ENCODE peak calls at places on chromosomes 11 and 22, in seven cellular contexts. One of them, this sample, is unnamed.

GRCh38 chr11:112751763-112752162 is 209.5 kb upstream of the NCAM1 start:
- DNase-seq in H1: no peak
- DNase-seq in MM.1S: no peak
- DNase-seq in H9: no peak
- DNase-seq in neural progenitor cell: no peak
- DNase-seq in fibroblast of lung: no peak
- DNase-seq in PC-9: no peak
- DNase-seq in this sample: no peak

GRCh38 chr22:20431520-20432237 is 5.9 kb downstream of the SCARF2 start:
- DNase-seq in PC-9: no peak
- DNase-seq in MM.1S: no peak
- DNase-seq in fibroblast of lung: no peak
- DNase-seq in H9: peak; percentile 59
- DNase-seq in neural progenitor cell: peak; percentile 37
- DNase-seq in H1: no peak
- DNase-seq in this sample: no peak

GRCh38 chr11:44955019-44955738 is 4.5 kb upstream of the TP53I11 start:
- DNase-seq in PC-9: peak; percentile 13
- DNase-seq in H9: no peak
- DNase-seq in MM.1S: no peak
- DNase-seq in fibroblast of lung: peak; percentile 89
- DNase-seq in H1: no peak
- DNase-seq in neural progenitor cell: no peak
- DNase-seq in this sample: peak; percentile 83

GRCh38 chr22:50579752-50580151 is 1.5 kb upstream of the CPT1B start:
- DNase-seq in MM.1S: no peak
- DNase-seq in H1: no peak
- DNase-seq in H9: no peak
- DNase-seq in PC-9: no peak
- DNase-seq in fibroblast of lung: no peak
- DNase-seq in neural progenitor cell: no peak
- DNase-seq in this sample: no peak

GRCh38 chr22:17629167-17629489 is 579 bp upstream of the ATP6V1E1 start:
- DNase-seq in MM.1S: no peak
- DNase-seq in H1: no peak
- DNase-seq in fibroblast of lung: peak; percentile 1
- DNase-seq in PC-9: no peak
- DNase-seq in neural progenitor cell: no peak
- DNase-seq in H9: no peak
- DNase-seq in this sample: no peak

GRCh38 chr11:118142081-118142480 is 10.5 kb downstream of the SCN4B start:
- DNase-seq in PC-9: peak; percentile 25
- DNase-seq in H9: no peak
- DNase-seq in neural progenitor cell: no peak
- DNase-seq in fibroblast of lung: no peak
- DNase-seq in MM.1S: no peak
- DNase-seq in H1: no peak
- DNase-seq in this sample: no peak

GRCh38 chr11:67102664-67103063 is 16.4 kb upstream of the KDM2A start:
- DNase-seq in neural progenitor cell: no peak
- DNase-seq in MM.1S: no peak
- DNase-seq in PC-9: no peak
- DNase-seq in H1: no peak
- DNase-seq in H9: no peak
- DNase-seq in fibroblast of lung: no peak
- DNase-seq in this sample: no peak

GRCh38 chr11:120632579-120632978 is 121.0 kb downstream of the GRIK4 start:
- DNase-seq in MM.1S: no peak
- DNase-seq in H9: no peak
- DNase-seq in PC-9: no peak
- DNase-seq in neural progenitor cell: no peak
- DNase-seq in H1: no peak
- DNase-seq in fibroblast of lung: no peak
- DNase-seq in this sample: no peak

GRCh38 chr11:104858882-104859735 is 39.2 kb downstream of the CASP12 start:
- DNase-seq in MM.1S: no peak
- DNase-seq in H1: no peak
- DNase-seq in H9: no peak
- DNase-seq in PC-9: no peak
- DNase-seq in fibroblast of lung: peak; percentile 22
- DNase-seq in neural progenitor cell: no peak
- DNase-seq in this sample: peak; percentile 12

GRCh38 chr11:34072831-34073230 is 21.3 kb downstream of the CAPRIN1 start:
- DNase-seq in H1: no peak
- DNase-seq in fibroblast of lung: no peak
- DNase-seq in H9: no peak
- DNase-seq in MM.1S: no peak
- DNase-seq in PC-9: no peak
- DNase-seq in neural progenitor cell: no peak
- DNase-seq in this sample: no peak

GRCh38 chr11:103964390-103964789 is 72.0 kb upstream of the DDI1 start:
- DNase-seq in MM.1S: no peak
- DNase-seq in PC-9: no peak
- DNase-seq in H9: no peak
- DNase-seq in H1: no peak
- DNase-seq in neural progenitor cell: no peak
- DNase-seq in fibroblast of lung: no peak
- DNase-seq in this sample: no peak

GRCh38 chr22:42353883-42354727 is 78.1 kb downstream of the NFAM1 start:
- DNase-seq in H9: peak; percentile 84
- DNase-seq in MM.1S: no peak
- DNase-seq in neural progenitor cell: peak; percentile 79
- DNase-seq in fibroblast of lung: no peak
- DNase-seq in PC-9: no peak
- DNase-seq in H1: no peak
- DNase-seq in this sample: no peak

GRCh38 chr11:45982656-45983470 is 60.4 kb downstream of the LARGE2 start:
- DNase-seq in H1: peak; percentile 84
- DNase-seq in neural progenitor cell: peak; percentile 50
- DNase-seq in fibroblast of lung: peak; percentile 93
- DNase-seq in H9: peak; percentile 87
- DNase-seq in PC-9: no peak
- DNase-seq in MM.1S: no peak
- DNase-seq in this sample: peak; percentile 90

GRCh38 chr11:111283945-111284481 is 14.3 kb upstream of the POU2AF3 start:
- DNase-seq in MM.1S: no peak
- DNase-seq in neural progenitor cell: no peak
- DNase-seq in PC-9: no peak
- DNase-seq in H1: no peak
- DNase-seq in H9: peak; percentile 46
- DNase-seq in fibroblast of lung: peak; percentile 12
- DNase-seq in this sample: no peak

GRCh38 chr22:26762503-26763170 is 105.2 kb downstream of the MIAT start:
- DNase-seq in PC-9: no peak
- DNase-seq in MM.1S: no peak
- DNase-seq in fibroblast of lung: no peak
- DNase-seq in neural progenitor cell: no peak
- DNase-seq in H9: no peak
- DNase-seq in H1: no peak
- DNase-seq in this sample: no peak

GRCh38 chr11:2645779-2646118 is 54.0 kb downstream of the KCNQ1OT1 start:
- DNase-seq in neural progenitor cell: no peak
- DNase-seq in H9: no peak
- DNase-seq in MM.1S: no peak
- DNase-seq in PC-9: no peak
- DNase-seq in H1: no peak
- DNase-seq in fibroblast of lung: no peak
- DNase-seq in this sample: no peak

GRCh38 chr11:58575377-58576020 is at the start of gene LPXN:
- DNase-seq in fibroblast of lung: peak; percentile 82
- DNase-seq in PC-9: no peak
- DNase-seq in MM.1S: peak; percentile 78
- DNase-seq in neural progenitor cell: no peak
- DNase-seq in H1: no peak
- DNase-seq in H9: no peak
- DNase-seq in this sample: peak; percentile 73

GRCh38 chr11:3227568-3228444 is 4.4 kb downstream of the MRGPRE start:
- DNase-seq in MM.1S: no peak
- DNase-seq in fibroblast of lung: no peak
- DNase-seq in neural progenitor cell: no peak
- DNase-seq in H9: peak; percentile 31
- DNase-seq in H1: no peak
- DNase-seq in PC-9: no peak
- DNase-seq in this sample: no peak

GRCh38 chr11:123521930-123522329 is 91.9 kb downstream of the GRAMD1B start:
- DNase-seq in H9: no peak
- DNase-seq in neural progenitor cell: no peak
- DNase-seq in MM.1S: no peak
- DNase-seq in fibroblast of lung: no peak
- DNase-seq in PC-9: no peak
- DNase-seq in H1: no peak
- DNase-seq in this sample: no peak

GRCh38 chr11:123519055-123519796 is 89.2 kb downstream of the GRAMD1B start:
- DNase-seq in neural progenitor cell: no peak
- DNase-seq in fibroblast of lung: peak; percentile 52
- DNase-seq in H9: peak; percentile 46
- DNase-seq in MM.1S: no peak
- DNase-seq in H1: no peak
- DNase-seq in PC-9: peak; percentile 59
- DNase-seq in this sample: peak; percentile 37

GRCh38 chr11:123518496-123519054 is 88.5 kb downstream of the GRAMD1B start:
- DNase-seq in fibroblast of lung: no peak
- DNase-seq in neural progenitor cell: no peak
- DNase-seq in H1: no peak
- DNase-seq in MM.1S: no peak
- DNase-seq in H9: no peak
- DNase-seq in PC-9: no peak
- DNase-seq in this sample: no peak

GRCh38 chr11:123519797-123520193 is 89.7 kb downstream of the GRAMD1B start:
- DNase-seq in H9: no peak
- DNase-seq in H1: no peak
- DNase-seq in fibroblast of lung: no peak
- DNase-seq in MM.1S: no peak
- DNase-seq in neural progenitor cell: no peak
- DNase-seq in PC-9: no peak
- DNase-seq in this sample: no peak

DNA sequence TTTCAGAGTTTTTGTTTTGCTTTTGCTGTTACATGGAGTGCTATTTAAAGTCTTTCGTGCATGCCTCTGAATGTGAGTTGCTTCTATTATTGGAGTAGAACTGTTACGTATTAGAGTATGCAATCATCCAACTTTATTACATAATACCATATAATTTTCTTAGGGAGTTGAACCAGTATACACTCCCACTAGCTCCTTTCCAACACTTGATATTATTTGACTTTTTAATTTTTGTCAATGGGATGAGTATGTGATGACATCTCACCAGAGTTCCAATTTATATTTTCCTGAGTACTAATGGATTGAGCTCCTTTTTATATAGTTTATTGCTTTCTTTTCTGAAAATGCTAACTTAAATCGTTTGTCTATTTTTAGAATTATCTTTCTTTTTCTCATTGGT is 90.9 kb downstream of the GRAMD1B start:
- DNase-seq in H9: no peak
- DNase-seq in fibroblast of lung: no peak
- DNase-seq in MM.1S: no peak
- DNase-seq in PC-9: no peak
- DNase-seq in H1: no peak
- DNase-seq in neural progenitor cell: no peak
- DNase-seq in this sample: no peak
- H3K4me2 ChIP-seq in H9: no peak overlapping the region
- H3K4me2 ChIP-seq in fibroblast of lung: no peak overlapping the region
- H3K4me2 ChIP-seq in MM.1S: no peak overlapping the region
- H3K4me2 ChIP-seq in PC-9: no peak overlapping the region
- H3K4me2 ChIP-seq in H1: no peak overlapping the region
- H3K4me2 ChIP-seq in neural progenitor cell: no peak overlapping the region
- H3K4me2 ChIP-seq in this sample: no peak overlapping the region

GRCh38 chr11:96145163-96145585 is 197.8 kb downstream of the MAML2 start:
- DNase-seq in PC-9: peak; percentile 20
- DNase-seq in neural progenitor cell: no peak
- DNase-seq in H9: no peak
- DNase-seq in H1: no peak
- DNase-seq in MM.1S: no peak
- DNase-seq in fibroblast of lung: peak; percentile 55
- DNase-seq in this sample: peak; percentile 43
- H2AFZ ChIP-seq in PC-9: no peak overlapping the region
- H2AFZ ChIP-seq in neural progenitor cell: no peak overlapping the region
- H2AFZ ChIP-seq in H9: no peak overlapping the region
- H2AFZ ChIP-seq in H1: no peak overlapping the region
- H2AFZ ChIP-seq in MM.1S: no peak overlapping the region
- H2AFZ ChIP-seq in fibroblast of lung: no peak overlapping the region
- H2AFZ ChIP-seq in this sample: no peak overlapping the region

DNA sequence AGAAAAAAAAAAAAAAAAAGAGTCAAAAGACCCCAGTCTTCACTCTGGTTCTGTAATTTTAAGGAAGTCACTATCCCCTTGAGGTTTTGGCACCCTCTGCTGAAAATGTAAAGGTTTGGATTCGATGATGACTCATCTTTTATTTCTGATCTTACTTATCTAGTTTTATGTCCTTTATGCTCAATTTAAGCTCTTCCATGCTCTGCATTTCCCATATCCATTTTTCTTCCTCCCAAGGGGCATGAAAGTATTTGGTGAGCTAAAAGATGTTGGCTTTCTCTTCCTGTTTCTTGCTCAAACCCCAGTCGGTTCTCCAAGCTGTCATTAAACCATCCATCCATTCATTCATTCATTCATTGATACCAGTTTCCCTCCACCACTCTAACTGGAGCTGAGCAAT is 61.0 kb upstream of the CDON start:
- DNase-seq in H9: no peak
- DNase-seq in neural progenitor cell: no peak
- DNase-seq in MM.1S: no peak
- DNase-seq in PC-9: no peak
- DNase-seq in H1: no peak
- DNase-seq in fibroblast of lung: no peak
- DNase-seq in this sample: no peak
- TF ChIP-seq CTCF in H9: no peak
- TF ChIP-seq CTCF in neural progenitor cell: no peak
- TF ChIP-seq CTCF in MM.1S: no peak
- TF ChIP-seq CTCF in PC-9: no peak
- TF ChIP-seq CTCF in H1: no peak
- TF ChIP-seq CTCF in fibroblast of lung: no peak
- TF ChIP-seq CTCF in this sample: no peak

GRCh38 chr22:30837531-30837930 is 131.0 kb downstream of the MORC2 start:
- DNase-seq in fibroblast of lung: no peak
- DNase-seq in neural progenitor cell: no peak
- DNase-seq in H1: no peak
- DNase-seq in PC-9: no peak
- DNase-seq in H9: no peak
- DNase-seq in MM.1S: no peak
- DNase-seq in this sample: no peak

GRCh38 chr22:30843245-30843644 is 125.3 kb downstream of the MORC2 start:
- DNase-seq in PC-9: no peak
- DNase-seq in neural progenitor cell: no peak
- DNase-seq in MM.1S: no peak
- DNase-seq in H1: no peak
- DNase-seq in fibroblast of lung: peak; percentile 78
- DNase-seq in H9: no peak
- DNase-seq in this sample: peak; percentile 69

GRCh38 chr22:30838111-30838510 is 130.5 kb downstream of the MORC2 start:
- DNase-seq in PC-9: no peak
- DNase-seq in H1: no peak
- DNase-seq in neural progenitor cell: no peak
- DNase-seq in fibroblast of lung: no peak
- DNase-seq in H9: no peak
- DNase-seq in MM.1S: no peak
- DNase-seq in this sample: no peak

DNA sequence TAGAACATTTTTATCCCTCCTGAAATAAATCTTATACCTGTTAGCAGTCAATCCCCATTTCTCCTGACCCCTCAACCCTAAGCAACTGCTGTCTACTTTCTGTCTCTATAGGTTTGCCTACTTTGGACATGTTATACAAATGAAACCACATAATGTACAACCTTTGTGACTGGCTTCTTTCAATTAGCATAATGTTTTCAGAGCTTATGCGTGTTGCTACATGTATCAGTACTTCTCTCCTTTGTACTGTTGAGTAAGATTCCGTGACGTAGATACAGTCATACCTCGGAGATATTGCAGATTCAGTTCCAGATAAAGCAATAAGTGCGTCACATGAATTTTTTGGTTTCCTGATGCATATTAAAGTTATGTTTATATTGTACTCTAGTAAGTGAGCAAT is 127.3 kb downstream of the MORC2 start:
- DNase-seq in H1: no peak
- DNase-seq in PC-9: no peak
- DNase-seq in H9: no peak
- DNase-seq in neural progenitor cell: no peak
- DNase-seq in MM.1S: no peak
- DNase-seq in fibroblast of lung: no peak
- DNase-seq in this sample: no peak
- H3K4me2 ChIP-seq in H1: no peak overlapping the region
- H3K4me2 ChIP-seq in PC-9: peak overlapping the region; percentile 54
- H3K4me2 ChIP-seq in H9: no peak overlapping the region
- H3K4me2 ChIP-seq in neural progenitor cell: no peak overlapping the region
- H3K4me2 ChIP-seq in MM.1S: no peak overlapping the region
- H3K4me2 ChIP-seq in fibroblast of lung: no peak overlapping the region
- H3K4me2 ChIP-seq in this sample: no peak overlapping the region

This sample was measured in astrocyte.